ENCODE peak calls at places on chromosomes 3 and 15, in four cellular contexts. Q is HCT116, U is upper lobe of right lung, M is K562. Z is an unnamed sample.

GRCh38 chr15:55564347-55565145 is 23.6 kb downstream of the PYGO1 start:
- ATAC-seq in M (peak), U (no peak), Q (peak), Z (no peak)

GRCh38 chr3:126064627-126065258 is 19.2 kb downstream of the SLC41A3 start:
- ATAC-seq in U (peak), M (peak), Q (no peak), Z (no peak)

GRCh38 chr3:149934524-149934923 is 36.2 kb downstream of the PFN2 start:
- ATAC-seq in U (peak), Q (no peak), M (no peak), Z (peak)

GRCh38 chr15:37098468-37099320 is 1.7 kb downstream of the MEIS2 start:
- ATAC-seq in M (peak), Q (no peak), U (peak), Z (no peak)

GRCh38 chr3:31567036-31567435 is 34.3 kb downstream of the STT3B start:
- ATAC-seq in Q (peak), U (no peak), M (peak), Z (no peak)

GRCh38 chr3:101943028-101943427 is 93.7 kb downstream of the NFKBIZ start:
- ATAC-seq in U (no peak), Q (no peak), M (no peak), Z (no peak)

GRCh38 chr3:120470870-120471269 is 20.1 kb upstream of the FSTL1 start:
- ATAC-seq in Q (no peak), U (peak), M (no peak), Z (peak)

GRCh38 chr3:19934098-19934566 is at the start of gene EFHB:
- ATAC-seq in Q (peak), M (peak), U (peak), Z (no peak)

GRCh38 chr15:23395832-23396231 is 41.3 kb downstream of the GOLGA8S start:
- ATAC-seq in M (no peak), Q (no peak), U (no peak), Z (no peak)

GRCh38 chr15:21260966-21261395 is 179.3 kb downstream of the POTEB3 start:
- ATAC-seq in M (no peak), U (peak), Q (no peak), Z (no peak)

GRCh38 chr15:41218851-41219250 is 11.7 kb downstream of the EXD1 start:
- ATAC-seq in Q (no peak), U (no peak), M (peak), Z (no peak)

GRCh38 chr3:184387174-184387714 is 7.4 kb downstream of the CHRD start:
- ATAC-seq in U (no peak), Q (no peak), M (no peak), Z (no peak)

GRCh38 chr15:101635944-101636727 is 16.0 kb downstream of the TM2D3 start:
- ATAC-seq in Q (no peak), M (peak), U (no peak), Z (no peak)

GRCh38 chr3:123451186-123451585 is 2.3 kb upstream of the ADCY5 start:
- ATAC-seq in M (no peak), Q (no peak), U (no peak), Z (no peak)

GRCh38 chr3:172061724-172062184 is 22.4 kb downstream of the FNDC3B start:
- ATAC-seq in Q (no peak), M (no peak), U (peak), Z (peak)

GRCh38 chr3:98655666-98656065 is 62.3 kb upstream of the CPOX start:
- ATAC-seq in Q (no peak), M (no peak), U (peak), Z (no peak)

GRCh38 chr3:150825192-150825915 is 62.4 kb upstream of the SIAH2 start:
- ATAC-seq in Q (no peak), U (peak), M (peak), Z (no peak)

GRCh38 chr3:108448593-108448992 is 61.8 kb downstream of the MYH15 start:
- ATAC-seq in U (no peak), M (no peak), Q (no peak), Z (no peak)

GRCh38 chr3:99505200-99505599 is 133.2 kb upstream of the COL8A1 start:
- ATAC-seq in U (no peak), M (no peak), Q (no peak), Z (no peak)

GRCh38 chr3:183635107-183635430 is 354 bp upstream of the KLHL24 start:
- ATAC-seq in Q (peak), U (no peak), M (no peak), Z (peak)

GRCh38 chr3:38543602-38544001 is 47.5 kb downstream of the EXOG start:
- ATAC-seq in M (no peak), U (no peak), Q (no peak), Z (no peak)

GRCh38 chr3:122745365-122746021 is 48.1 kb downstream of the HSPBAP1 start:
- ATAC-seq in U (peak), Q (no peak), M (peak), Z (no peak)

GRCh38 chr3:55440406-55440708 is 46.7 kb downstream of the WNT5A start:
- ATAC-seq in U (peak), Q (no peak), M (no peak), Z (no peak)

GRCh38 chr3:177481329-177481728 is 284.0 kb upstream of the TBL1XR1 start:
- ATAC-seq in U (no peak), M (no peak), Q (no peak), Z (no peak)

GRCh38 chr3:93906245-93906644 is 67.5 kb downstream of the PROS1 start:
- ATAC-seq in U (peak), M (no peak), Q (no peak), Z (no peak)

GRCh38 chr3:156761713-156762575 is 64.2 kb upstream of the LEKR1 start:
- ATAC-seq in U (no peak), M (peak), Q (no peak), Z (no peak)

GRCh38 chr15:67137951-67138935 is 72.8 kb downstream of the SMAD3 start:
- ATAC-seq in U (no peak), M (peak), Q (no peak), Z (no peak)

GRCh38 chr3:182045721-182046120 is 334.0 kb downstream of the SOX2 start:
- ATAC-seq in Q (no peak), U (no peak), M (no peak), Z (no peak)

GRCh38 chr3:43732747-43733425 is 42.1 kb downstream of the ABHD5 start:
- ATAC-seq in U (no peak), M (no peak), Q (no peak), Z (no peak)
- H3K27ac ChIP-seq in U (no peak), M (no peak), Q (no peak), Z (no peak)

DNA sequence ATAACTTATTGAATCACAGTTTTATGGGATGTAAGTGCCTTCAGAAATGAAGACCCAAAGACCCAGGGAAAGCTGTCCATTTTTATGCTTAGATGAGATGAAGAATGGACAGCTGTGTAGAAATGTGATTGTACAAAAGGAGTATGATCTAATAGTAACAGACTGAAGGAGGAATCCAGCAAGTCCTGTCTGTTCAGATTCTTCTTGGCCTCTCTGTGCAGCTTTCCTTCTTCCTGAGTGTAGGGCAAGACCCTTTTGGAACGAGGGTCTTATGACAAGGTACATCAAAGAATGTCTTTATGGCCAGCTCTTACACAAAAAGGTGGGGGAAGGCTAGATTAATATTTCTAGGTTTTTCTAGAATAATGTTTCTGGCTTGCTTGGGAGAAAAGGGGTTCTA is 1.4 kb upstream of the KIF23 start:
- ATAC-seq in M (no peak), Q (no peak), U (no peak), Z (no peak)
- H3K27ac ChIP-seq in M (no peak), Q (no peak), U (no peak), Z (no peak)

GRCh38 chr3:141440942-141441341 is 45.9 kb upstream of the RASA2 start:
- ATAC-seq in U (no peak), M (peak), Q (peak), Z (no peak)
- H3K27ac ChIP-seq in U (peak), M (peak), Q (no peak), Z (peak)

GRCh38 chr3:160633361-160634083 is 43.4 kb upstream of the ARL14 start:
- ATAC-seq in M (no peak), Q (no peak), U (no peak), Z (no peak)
- H3K27ac ChIP-seq in M (no peak), Q (no peak), U (no peak), Z (no peak)

GRCh38 chr3:124516333-124516732 is 213.9 kb upstream of the UMPS start:
- ATAC-seq in U (no peak), M (no peak), Q (no peak), Z (no peak)

GRCh38 chr3:124510290-124510689 is 220.0 kb upstream of the UMPS start:
- ATAC-seq in U (no peak), M (no peak), Q (no peak), Z (no peak)

GRCh38 chr3:124512881-124513609 is 217.2 kb upstream of the UMPS start:
- ATAC-seq in U (peak), M (peak), Q (peak), Z (no peak)

GRCh38 chr3:124514681-124515080 is 215.6 kb upstream of the UMPS start:
- ATAC-seq in U (no peak), Q (no peak), M (no peak), Z (no peak)

DNA sequence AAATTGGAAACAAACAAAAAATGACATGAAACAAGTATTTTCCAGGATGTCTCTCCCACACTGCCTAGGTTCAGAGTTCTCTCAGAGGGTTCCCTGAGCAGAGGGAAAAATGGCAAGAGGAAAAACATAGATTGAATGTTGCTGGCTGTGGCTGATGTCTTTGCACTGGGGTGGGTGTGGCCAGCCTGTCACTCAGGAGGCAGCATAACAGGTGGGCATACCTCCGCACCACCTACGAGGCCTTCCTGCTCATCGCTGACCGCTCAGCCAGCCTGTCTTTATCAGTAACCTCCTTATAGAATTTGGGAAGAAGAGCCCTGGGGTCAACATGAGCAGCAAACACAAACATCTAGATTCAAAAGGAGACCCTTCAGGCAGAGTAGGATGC is 216.6 kb upstream of the UMPS start:
- ATAC-seq in U (peak), M (no peak), Q (no peak), Z (no peak)
- H3K27ac ChIP-seq in U (no peak), M (no peak), Q (no peak), Z (no peak)

GRCh38 chr15:98924311-98925049 is 83.1 kb downstream of the PGPEP1L start:
- ATAC-seq in U (no peak), Q (no peak), M (no peak), Z (peak)
- H3K27ac ChIP-seq in U (peak), Q (no peak), M (no peak), Z (no peak)

GRCh38 chr15:60369696-60370095 is 28.1 kb downstream of the ANXA2 start:
- ATAC-seq in U (no peak), Q (no peak), M (no peak), Z (no peak)
- H3K27ac ChIP-seq in U (peak), Q (peak), M (no peak), Z (no peak)

GRCh38 chr3:195103623-195104022 is 167.3 kb downstream of the XXYLT1 start:
- ATAC-seq in U (no peak), M (no peak), Q (no peak), Z (no peak)
- H3K27ac ChIP-seq in U (no peak), M (no peak), Q (no peak), Z (no peak)

Z was measured in gastroesophageal sphincter.